ENCODE peak calls at places on chromosomes 12 and 14, in six cellular contexts. B is GM23248, I is SK-N-SH, T is HCT116, S is neural progenitor cell, C is PC-3. U is an unnamed sample.

GRCh38 chr14:33026850-33027420 is 88.3 kb downstream of the NPAS3 start:
- DNase-seq in I (no peak), T (no peak), B (peak; percentile 63), C (peak; percentile 37), S (no peak), U (no peak)

GRCh38 chr14:69654109-69654508 is 42.7 kb downstream of the SUSD6 start:
- DNase-seq in I (no peak), C (peak; percentile 96), B (no peak), S (no peak), T (no peak), U (no peak)

GRCh38 chr12:126247936-126248335 is 1182.7 kb downstream of the AACS start:
- DNase-seq in I (no peak), B (no peak), S (no peak), T (no peak), C (no peak), U (no peak)

GRCh38 chr12:117093918-117094630 is 5.1 kb downstream of the TESC start:
- DNase-seq in S (no peak), C (no peak), B (no peak), I (no peak), T (no peak), U (no peak)

GRCh38 chr12:69102856-69103255 is 136.5 kb upstream of the CPSF6 start:
- DNase-seq in S (no peak), I (no peak), T (no peak), C (no peak), B (no peak), U (no peak)

GRCh38 chr12:124940393-124941169 is 26.1 kb upstream of the UBC start:
- DNase-seq in S (peak; percentile 93), T (peak; percentile 86), C (peak; percentile 97), B (peak; percentile 98), I (peak; percentile 82), U (peak; percentile 76)

GRCh38 chr12:108567974-108568652 is 5.7 kb downstream of the ISCU start:
- DNase-seq in T (no peak), C (no peak), I (no peak), B (no peak), S (no peak), U (peak; percentile 77)

GRCh38 chr14:54291491-54292191 is 105.2 kb upstream of the CDKN3 start:
- DNase-seq in T (no peak), C (no peak), I (no peak), B (no peak), S (peak; percentile 59), U (no peak)

GRCh38 chr14:58107947-58108552 is 44.0 kb downstream of the ARMH4 start:
- DNase-seq in T (peak; percentile 52), C (peak; percentile 93), I (peak; percentile 51), B (peak; percentile 76), S (peak; percentile 64), U (peak; percentile 34)

GRCh38 chr12:67558775-67559174 is 89.8 kb upstream of the DYRK2 start:
- DNase-seq in T (no peak), S (no peak), I (no peak), B (no peak), C (no peak), U (no peak)

GRCh38 chr12:127559349-127560040 is 707.5 kb upstream of the TMEM132C start:
- DNase-seq in I (peak; percentile 16), T (no peak), B (peak; percentile 97), S (peak; percentile 43), C (peak; percentile 98), U (peak; percentile 94)

GRCh38 chr12:501722-502447 is 42.1 kb downstream of the B4GALNT3 start:
- DNase-seq in C (no peak), S (no peak), T (no peak), B (no peak), I (no peak), U (no peak)

GRCh38 chr14:106652494-106652893 is 1126.1 kb downstream of the TMEM121 start:
- DNase-seq in B (no peak), T (no peak), I (no peak), C (no peak), S (no peak), U (no peak)

GRCh38 chr14:68666899-68667298 is 126.0 kb downstream of the ZFP36L1 start:
- DNase-seq in S (no peak), C (no peak), B (no peak), T (no peak), I (no peak), U (no peak)

GRCh38 chr14:51014086-51014485 is 69.8 kb upstream of the PYGL start:
- DNase-seq in C (peak; percentile 89), S (peak; percentile 40), B (peak; percentile 93), I (no peak), T (no peak), U (no peak)

GRCh38 chr12:104456417-104456949 is at the start of gene CHST11:
- DNase-seq in S (peak; percentile 98), B (peak; percentile 92), I (peak; percentile 98), T (peak; percentile 48), C (peak; percentile 85), U (peak; percentile 85)

GRCh38 chr12:92297932-92298681 is 152.5 kb upstream of the BTG1 start:
- DNase-seq in S (no peak), I (no peak), B (peak; percentile 94), T (no peak), C (no peak), U (no peak)

GRCh38 chr12:76340680-76341435 is 7.4 kb downstream of the BBS10 start:
- DNase-seq in S (no peak), I (no peak), C (no peak), T (no peak), B (no peak), U (no peak)

GRCh38 chr14:51224551-51224950 is 15.5 kb upstream of the TMX1 start:
- DNase-seq in C (no peak), T (no peak), I (no peak), B (peak; percentile 61), S (no peak), U (no peak)

GRCh38 chr14:88866305-88866704 is 41.9 kb downstream of the TTC8 start:
- DNase-seq in C (no peak), B (no peak), S (peak; percentile 7), T (no peak), I (no peak), U (no peak)

GRCh38 chr14:79161576-79161975 is 991.4 kb downstream of the NRXN3 start:
- DNase-seq in B (peak; percentile 18), C (no peak), I (no peak), S (peak; percentile 80), T (no peak), U (no peak)

GRCh38 chr12:48678561-48679185 is 3.4 kb downstream of the KANSL2 start:
- DNase-seq in T (no peak), I (no peak), B (no peak), C (no peak), S (no peak), U (no peak)
- H3K4me1 ChIP-seq in T (peaks cover 22% of the 10 kb centered on the region), I (peaks cover 14% of the 10 kb centered on the region), B (peaks cover 36% of the 10 kb centered on the region), C (peaks cover 25% of the 10 kb centered on the region), S (peaks cover 24% of the 10 kb centered on the region), U (peaks cover 21% of the 10 kb centered on the region)

GRCh38 chr12:6694701-6695100 is 5.5 kb upstream of the ZNF384 start:
- DNase-seq in C (no peak), S (no peak), T (no peak), I (no peak), B (no peak), U (no peak)
- H3K9ac ChIP-seq in C (no peak overlapping the region), S (no peak overlapping the region), T (no peak overlapping the region), I (no peak overlapping the region), B (no peak overlapping the region), U (no peak overlapping the region)

GRCh38 chr12:53233671-53234091 is 1.7 kb upstream of the RARG start:
- DNase-seq in C (no peak), T (no peak), S (no peak), I (no peak), B (peak; percentile 57), U (no peak)
- TF ChIP-seq EZH2phosphoT487 in C (no peak), T (no peak), S (no peak), I (no peak), B (no peak), U (no peak)

DNA sequence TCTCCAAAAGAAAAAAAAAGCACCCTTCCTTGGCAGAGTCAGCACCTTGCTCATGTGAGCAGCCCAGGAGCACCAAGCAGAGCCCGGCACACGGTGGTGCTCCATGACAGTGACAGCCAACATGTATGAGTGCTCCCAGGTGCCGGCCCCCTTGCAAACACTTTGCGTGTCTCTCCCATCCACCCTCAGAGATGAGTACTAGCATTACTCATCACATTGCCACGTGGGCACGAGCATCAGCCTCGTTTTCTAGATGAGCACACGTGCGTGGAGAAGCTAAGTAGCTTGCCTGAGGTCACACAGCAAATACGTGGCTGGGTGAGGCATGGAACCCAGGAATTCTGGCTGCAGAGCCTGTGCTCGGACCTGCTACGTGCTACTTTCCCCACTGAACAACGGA is 177.9 kb upstream of the PRMT8 start:
- DNase-seq in T (no peak), S (no peak), I (no peak), C (peak; percentile 86), B (peak; percentile 96), U (no peak)
- H3K4me1 ChIP-seq in T (peaks cover 89% of the 10 kb centered on the region), S (no peaks in the 10 kb centered on the region), I (no peaks in the 10 kb centered on the region), C (peaks cover 75% of the 10 kb centered on the region), B (peaks cover 10% of the 10 kb centered on the region), U (no peaks in the 10 kb centered on the region)

GRCh38 chr12:110677982-110678381 is 10.9 kb downstream of the HVCN1 start:
- DNase-seq in I (no peak), T (no peak), S (no peak), C (no peak), B (no peak), U (no peak)

GRCh38 chr12:110679201-110679600 is 9.7 kb downstream of the HVCN1 start:
- DNase-seq in B (no peak), C (no peak), I (no peak), T (no peak), S (no peak), U (no peak)

GRCh38 chr12:110680032-110680431 is 8.9 kb downstream of the HVCN1 start:
- DNase-seq in B (no peak), I (no peak), S (no peak), T (no peak), C (no peak), U (no peak)

GRCh38 chr12:110676171-110676570 is 12.7 kb downstream of the HVCN1 start:
- DNase-seq in C (no peak), I (no peak), B (no peak), S (no peak), T (no peak), U (no peak)

DNA sequence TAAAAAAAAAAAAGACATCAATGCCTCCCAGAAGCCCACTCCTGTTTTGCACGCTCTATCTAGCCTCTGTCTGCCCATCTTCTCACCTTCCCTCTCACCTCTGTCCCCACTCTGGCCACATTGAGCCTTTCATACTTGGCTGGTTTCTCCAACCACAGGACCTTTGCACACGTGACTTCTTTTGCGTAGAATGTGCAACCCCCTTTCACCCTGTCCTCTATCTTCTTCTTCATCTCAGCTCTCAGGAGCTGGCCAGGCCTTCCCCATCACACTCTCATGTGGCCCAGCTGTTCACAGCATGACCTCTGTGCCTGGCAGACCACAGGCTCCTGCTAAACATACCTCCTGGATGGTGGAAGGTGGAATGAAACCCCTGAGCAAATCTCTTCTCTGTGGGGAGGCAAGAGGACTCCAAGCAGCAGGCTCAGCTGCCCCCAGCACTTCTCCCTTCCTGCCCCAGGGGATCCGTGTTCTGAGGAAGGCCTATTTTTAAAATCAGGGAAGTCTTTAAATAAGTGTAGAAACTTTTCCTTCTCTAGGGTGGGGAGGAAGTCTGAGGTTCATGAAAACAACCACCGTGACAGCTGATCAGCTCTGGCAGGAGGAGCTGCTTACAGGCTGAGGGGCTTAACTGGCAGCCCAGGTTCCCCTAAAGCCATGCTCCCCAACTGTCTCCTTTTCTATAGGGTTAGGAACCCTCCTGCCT is 11.6 kb downstream of the HVCN1 start:
- DNase-seq in B (no peak), I (no peak), T (no peak), S (no peak), C (no peak), U (peak; percentile 15)
- H3K9ac ChIP-seq in B (no peak overlapping the region), I (no peak overlapping the region), T (no peak overlapping the region), S (no peak overlapping the region), C (no peak overlapping the region), U (no peak overlapping the region)